ENCODE peak calls at places on chromosome 18, in four cellular contexts. A is adrenal gland, I is right cardiac atrium, T is fibroblast of lung. C is an unnamed sample. For H3K4me1, the result is how much of the 10 kb centered on the place peaks cover.

GRCh38 chr18:33560686-33561370 is 17.2 kb upstream of the ASXL3 start:
- DNase-seq in I (no peak), A (no peak), T (peak), C (peak)

GRCh38 chr18:56532176-56532840 is 106.1 kb downstream of the TXNL1 start:
- DNase-seq in I (no peak), A (no peak), T (no peak), C (no peak)

GRCh38 chr18:9494778-9495302 is 19.5 kb downstream of the RALBP1 start:
- DNase-seq in A (no peak), T (no peak), I (no peak), C (no peak)

GRCh38 chr18:56522826-56523225 is 115.6 kb downstream of the TXNL1 start:
- DNase-seq in A (no peak), T (no peak), I (no peak), C (no peak)

GRCh38 chr18:46310258-46310657 is 206.1 kb downstream of the HAUS1 start:
- DNase-seq in T (no peak), I (no peak), A (no peak), C (no peak)

GRCh38 chr18:51655327-51655698 is 457.8 kb upstream of the MEX3C start:
- DNase-seq in A (no peak), I (no peak), T (no peak), C (no peak)

GRCh38 chr18:1784113-1784512 is 787.2 kb downstream of the METTL4 start:
- DNase-seq in I (no peak), A (no peak), T (no peak), C (no peak)

GRCh38 chr18:13273800-13274199 is 55.2 kb downstream of the LDLRAD4 start:
- DNase-seq in I (peak), T (no peak), A (peak), C (no peak)

GRCh38 chr18:48164096-48164475 is 233.6 kb upstream of the SMAD2 start:
- DNase-seq in I (no peak), T (no peak), A (peak), C (no peak)

GRCh38 chr18:76615065-76615733 is 120.2 kb upstream of the ZNF516 start:
- DNase-seq in T (no peak), I (no peak), A (no peak), C (no peak)

GRCh38 chr18:31088532-31088931 is 13.7 kb downstream of the DSC2 start:
- DNase-seq in I (no peak), A (no peak), T (no peak), C (no peak)

GRCh38 chr18:22164337-22165048 is 4.9 kb upstream of the GATA6 start:
- DNase-seq in I (peak), T (no peak), A (peak), C (no peak)

GRCh38 chr18:51278045-51278649 is 80.7 kb upstream of the MEX3C start:
- DNase-seq in I (peak), A (peak), T (no peak), C (peak)

GRCh38 chr18:36672437-36673344 is 156.1 kb downstream of the TPGS2 start:
- DNase-seq in I (peak), T (peak), A (peak), C (no peak)

GRCh38 chr18:9421788-9422329 is 53.5 kb upstream of the RALBP1 start:
- DNase-seq in A (no peak), I (no peak), T (no peak), C (no peak)

GRCh38 chr18:55587341-55588000 is 521 bp downstream of the TCF4 start:
- DNase-seq in I (peak), T (peak), A (peak), C (peak)

GRCh38 chr18:2164644-2165287 is 406.5 kb downstream of the METTL4 start:
- DNase-seq in I (no peak), A (no peak), T (no peak), C (no peak)

GRCh38 chr18:33355263-33355662 is 85.3 kb downstream of the CCDC178 start:
- DNase-seq in A (no peak), I (no peak), T (no peak), C (no peak)

GRCh38 chr18:56431551-56431950 is 206.8 kb downstream of the TXNL1 start:
- DNase-seq in A (no peak), I (no peak), T (no peak), C (no peak)

GRCh38 chr18:26482567-26482966 is 65.8 kb downstream of the KCTD1 start:
- DNase-seq in I (no peak), T (no peak), A (no peak), C (no peak)

GRCh38 chr18:56727399-56727798 is 76.2 kb downstream of the WDR7 start:
- DNase-seq in T (no peak), I (no peak), A (no peak), C (no peak)

GRCh38 chr18:26565514-26565913 is 17.2 kb upstream of the KCTD1 start:
- DNase-seq in I (no peak), T (no peak), A (no peak), C (no peak)

GRCh38 chr18:13726972-13727331 is 479 bp downstream of the RNMT start:
- DNase-seq in I (peak), A (peak), T (no peak), C (no peak)

GRCh38 chr18:33194793-33195192 is 245.7 kb downstream of the CCDC178 start:
- DNase-seq in T (no peak), I (no peak), A (no peak), C (no peak)

GRCh38 chr18:75132931-75133525 is 75.9 kb downstream of the PTGR3 start:
- DNase-seq in I (no peak), T (no peak), A (no peak), C (no peak)

GRCh38 chr18:12014521-12014920 is 33.2 kb downstream of the IMPA2 start:
- DNase-seq in I (no peak), T (no peak), A (no peak), C (no peak)

GRCh38 chr18:12012697-12013096 is 31.4 kb downstream of the IMPA2 start:
- DNase-seq in A (no peak), I (no peak), T (no peak), C (no peak)

GRCh38 chr18:12013186-12013916 is 32.0 kb downstream of the IMPA2 start:
- DNase-seq in A (no peak), I (no peak), T (no peak), C (no peak)

GRCh38 chr18:12014976-12015696 is 33.8 kb downstream of the IMPA2 start:
- DNase-seq in A (no peak), I (peak), T (no peak), C (no peak)

GRCh38 chr18:12014091-12014490 is 32.8 kb downstream of the IMPA2 start:
- DNase-seq in T (no peak), A (no peak), I (no peak), C (no peak)
- H3K4me1 ChIP-seq in T (under half), A (under half), I (under half), C (under half)

GRCh38 chr18:476368-476767 is 24.1 kb downstream of the COLEC12 start:
- DNase-seq in I (peak), T (no peak), A (no peak), C (no peak)
- H3K4me1 ChIP-seq in I (under half), T (under half), A (under half), C (under half)

GRCh38 chr18:43863180-43863579 is 585.9 kb upstream of the SYT4 start:
- DNase-seq in T (peak), I (no peak), A (no peak), C (no peak)
- H3K4me1 ChIP-seq in T (under half), I (under half), A (under half), C (under half)

GRCh38 chr18:7778181-7778580 is 211.1 kb downstream of the PTPRM start:
- DNase-seq in T (peak), A (no peak), I (no peak), C (no peak)
- H3K4me1 ChIP-seq in T (under half), A (under half), I (under half), C (under half)

DNA sequence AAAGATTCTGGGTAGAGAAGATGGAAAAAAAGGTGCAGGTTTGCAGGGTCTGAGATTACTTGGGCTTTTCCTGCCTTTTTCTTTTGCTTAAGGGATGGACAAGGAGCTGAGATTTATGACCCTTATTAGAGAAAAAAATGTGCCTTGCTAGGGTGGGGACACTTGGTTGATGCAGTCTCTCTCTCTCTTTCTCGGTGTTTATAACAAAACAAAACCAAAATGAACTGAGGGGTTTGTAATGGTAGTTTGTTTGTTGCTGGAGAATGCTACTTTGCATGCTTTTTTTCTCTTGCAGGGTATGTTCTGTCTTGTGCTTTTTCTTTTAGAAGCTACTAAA is 300 bp downstream of the ZNF532 start:
- DNase-seq in A (no peak), I (no peak), T (no peak), C (no peak)
- H3K4me1 ChIP-seq in A (under half), I (under half), T (under half), C (under half)

GRCh38 chr18:79944126-79944731 is 7.2 kb downstream of the SLC66A2 start:
- DNase-seq in I (peak), A (peak), T (no peak), C (no peak)

GRCh38 chr18:79945118-79946042 is 6.1 kb downstream of the SLC66A2 start:
- DNase-seq in A (peak), T (no peak), I (no peak), C (no peak)

GRCh38 chr18:79943608-79944125 is 7.8 kb downstream of the SLC66A2 start:
- DNase-seq in T (no peak), I (no peak), A (peak), C (no peak)

GRCh38 chr18:79942786-79943607 is 8.5 kb downstream of the SLC66A2 start:
- DNase-seq in I (peak), T (no peak), A (peak), C (no peak)

DNA sequence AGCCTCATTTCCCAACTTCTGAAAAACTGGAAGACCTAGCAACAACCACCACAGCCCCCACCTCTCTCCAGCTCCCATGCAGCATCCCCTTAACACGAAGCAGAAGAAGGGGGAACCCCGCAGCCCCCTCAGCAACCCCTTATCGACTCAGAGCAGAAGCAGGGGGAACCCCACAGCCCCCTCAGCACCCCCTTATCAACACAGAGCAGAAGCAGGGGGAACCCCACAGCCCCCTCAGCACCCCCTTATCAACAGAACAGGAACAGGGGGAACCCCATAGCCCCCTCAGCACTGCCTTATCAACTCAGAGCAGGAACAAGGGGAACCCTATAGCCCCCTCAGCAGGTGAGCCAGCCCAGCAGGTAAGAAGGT is 6.7 kb downstream of the SLC66A2 start:
- DNase-seq in T (no peak), I (no peak), A (peak), C (no peak)
- H3K4me1 ChIP-seq in T (under half), I (under half), A (under half), C (under half)

DNA sequence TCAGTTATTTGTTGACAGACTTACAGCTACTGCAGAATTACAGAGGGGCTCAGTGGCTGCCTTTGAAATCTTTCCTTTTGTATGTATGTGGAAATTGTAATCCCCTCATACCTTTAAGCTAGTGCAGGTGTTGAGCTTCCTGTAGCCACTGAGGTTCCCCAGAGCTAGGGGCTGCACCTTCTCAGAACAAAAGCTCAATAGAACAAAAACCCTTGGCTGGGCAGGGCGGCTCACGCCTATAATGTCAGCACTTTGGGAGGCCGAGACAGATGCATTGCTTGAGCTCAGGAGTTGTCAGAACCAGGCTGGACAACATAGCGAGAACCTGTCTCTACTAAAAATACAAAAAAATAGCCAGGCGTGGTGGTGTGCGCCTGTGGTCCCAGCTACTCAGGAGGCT is 41.3 kb upstream of the CHMP1B start:
- DNase-seq in A (no peak), I (no peak), T (no peak), C (no peak)
- H3K4me1 ChIP-seq in A (under half), I (under half), T (under half), C (under half)

DNA sequence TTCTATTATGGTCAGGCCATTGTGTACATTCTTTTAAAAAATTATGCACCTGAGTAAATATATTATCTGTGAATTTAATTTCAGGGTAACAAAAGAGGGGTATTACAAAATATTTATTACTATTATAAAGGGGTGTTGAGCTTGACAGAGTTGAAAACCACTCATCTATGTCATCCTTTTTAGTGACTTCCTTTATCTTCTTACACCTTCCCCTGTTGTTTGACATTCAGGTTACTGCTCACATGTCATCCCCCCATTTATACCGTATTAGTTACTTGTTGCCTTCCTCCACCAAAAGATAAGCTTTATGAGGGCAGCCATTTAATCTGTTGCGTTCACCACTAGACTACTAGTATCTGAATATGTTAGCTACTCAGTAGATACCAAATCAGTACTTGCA is 291.2 kb downstream of the BCL2 start:
- DNase-seq in A (no peak), I (no peak), T (no peak), C (no peak)
- H3K4me1 ChIP-seq in A (under half), I (under half), T (under half), C (under half)

C was measured in SJCRH30.